ENCODE peak calls at places on chromosomes 2 and 18, in four cellular contexts. S is heart left ventricle, J is sigmoid colon, I is A549. B is an unnamed sample.

GRCh38 chr2:43026451-43027102 is 199.8 kb downstream of the ZFP36L2 start:
- DNase-seq in I (no peak), S (no peak), J (no peak), B (no peak)

GRCh38 chr2:158781562-158781961 is 13.6 kb upstream of the DAPL1 start:
- DNase-seq in I (no peak), J (no peak), S (no peak), B (no peak)

GRCh38 chr2:162828545-162828944 is 10.0 kb downstream of the KCNH7 start:
- DNase-seq in S (no peak), I (no peak), J (no peak), B (no peak)

GRCh38 chr2:88857951-88858406 is 166.5 kb downstream of the RPIA start:
- DNase-seq in I (no peak), S (peak), J (no peak), B (no peak)

GRCh38 chr2:212831671-212832199 is 293.1 kb upstream of the ERBB4 start:
- DNase-seq in I (no peak), J (no peak), S (no peak), B (no peak)

GRCh38 chr2:240211598-240212424 is 71.4 kb upstream of the OTOS start:
- DNase-seq in I (no peak), S (no peak), J (peak), B (no peak)

GRCh38 chr18:31061945-31062344 is 19.4 kb upstream of the DSC3 start:
- DNase-seq in I (no peak), S (no peak), J (no peak), B (no peak)

GRCh38 chr2:159053186-159054031 is 85.0 kb downstream of the TANC1 start:
- DNase-seq in J (no peak), I (no peak), S (no peak), B (no peak)

GRCh38 chr2:114354199-114354598 is 88.2 kb upstream of the DPP10 start:
- DNase-seq in I (no peak), S (no peak), J (no peak), B (no peak)

GRCh38 chr18:53909668-53910067 is 314.8 kb downstream of the MBD2 start:
- DNase-seq in I (peak), S (no peak), J (no peak), B (no peak)

GRCh38 chr2:57892920-57893319 is 153.7 kb upstream of the VRK2 start:
- DNase-seq in I (no peak), S (no peak), J (no peak), B (no peak)
- TF ChIP-seq POLR2A in I (no peak), S (no peak), J (no peak), B (no peak)

DNA sequence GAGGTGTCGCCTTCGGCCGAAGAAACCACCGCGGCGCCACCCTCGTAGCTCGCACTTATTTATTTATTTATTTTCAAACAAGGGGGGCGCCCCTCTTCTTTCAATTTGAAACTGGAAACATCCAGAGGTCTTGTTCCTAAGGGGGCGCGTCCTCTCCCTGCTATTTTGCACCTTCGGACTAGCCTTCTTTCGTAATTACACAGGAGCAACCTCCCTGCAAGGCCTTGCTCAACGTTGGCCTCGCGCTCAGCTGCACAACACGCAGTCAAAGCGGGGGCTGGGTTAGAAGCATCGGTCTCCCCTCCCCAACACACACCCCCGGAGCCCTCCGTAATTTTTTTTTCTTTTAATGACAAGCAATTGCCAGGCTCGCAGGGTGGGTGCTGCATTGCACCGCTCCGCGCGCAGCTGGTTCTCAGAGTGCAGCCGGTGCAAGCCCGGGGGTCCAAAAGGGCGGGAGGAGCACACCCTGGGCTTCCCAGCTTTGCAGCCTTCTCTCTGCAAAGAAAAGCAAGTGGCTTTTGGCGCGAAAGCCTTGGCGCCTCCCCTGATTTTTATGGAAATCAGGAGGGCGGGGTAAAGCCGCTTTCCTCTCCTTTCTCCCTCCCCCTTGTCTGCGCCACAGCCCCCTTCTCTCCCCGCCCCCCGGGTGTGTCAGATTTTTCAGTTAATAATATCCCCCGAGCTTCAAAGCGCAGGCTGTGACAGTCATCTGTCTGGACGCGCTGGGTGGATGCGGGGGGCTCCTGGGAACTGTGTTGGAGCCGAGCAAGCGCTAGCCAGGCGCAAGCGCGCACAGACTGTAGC is at the start of gene MYCN:
- DNase-seq in S (peak), J (no peak), I (peak), B (peak)
- TF ChIP-seq CTCF in S (peak), J (peak), I (peak), B (peak)

DNA sequence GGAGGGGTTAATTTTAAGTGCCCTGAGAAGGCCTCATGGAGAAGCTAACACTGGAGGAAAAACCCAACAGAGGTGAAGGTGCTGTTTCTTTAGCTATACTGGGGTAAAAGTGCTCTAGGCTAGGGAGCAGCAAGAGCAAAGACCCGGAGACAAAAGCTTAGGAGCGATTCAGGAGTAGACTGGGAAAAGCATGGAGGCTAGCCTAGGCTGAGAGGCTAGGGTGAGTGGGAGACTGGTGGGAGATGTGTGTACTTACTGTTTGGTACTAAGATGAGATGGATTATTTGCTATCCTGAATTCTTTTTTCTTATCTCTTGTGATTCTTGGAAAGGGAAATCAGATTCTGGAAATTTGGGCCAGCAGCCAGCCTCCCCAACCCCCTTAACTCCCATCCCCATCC is 2.0 kb downstream of the GIGYF2 start:
- DNase-seq in I (no peak), S (no peak), J (no peak), B (no peak)
- H3K4me3 ChIP-seq in I (peak), S (no peak), J (no peak), B (no peak)

GRCh38 chr2:120231974-120232635 is 8.9 kb upstream of the TMEM185B start:
- DNase-seq in S (no peak), J (peak), I (no peak), B (peak)
- TF ChIP-seq POLR2A in S (no peak), J (no peak), I (no peak), B (no peak)

GRCh38 chr18:57443716-57444115 is 8.5 kb downstream of the ONECUT2 start:
- DNase-seq in S (no peak), J (no peak), I (no peak), B (no peak)

GRCh38 chr18:57444301-57444759 is 9.2 kb downstream of the ONECUT2 start:
- DNase-seq in J (no peak), S (no peak), I (no peak), B (no peak)

GRCh38 chr18:57445488-57446319 is 10.5 kb downstream of the ONECUT2 start:
- DNase-seq in J (no peak), S (no peak), I (no peak), B (no peak)

GRCh38 chr18:57446322-57446721 is 11.1 kb downstream of the ONECUT2 start:
- DNase-seq in I (peak), J (no peak), S (no peak), B (no peak)

GRCh38 chr18:57447154-57447621 is 12.0 kb downstream of the ONECUT2 start:
- DNase-seq in S (no peak), J (no peak), I (no peak), B (no peak)
- TF ChIP-seq CTCF in S (no peak), J (no peak), I (no peak), B (no peak)

GRCh38 chr2:218289639-218290315 is 2.5 kb downstream of the TMBIM1 start:
- DNase-seq in I (no peak), J (no peak), S (no peak), B (no peak)
- H3K4me3 ChIP-seq in I (no peak), J (peak), S (peak), B (no peak)

DNA sequence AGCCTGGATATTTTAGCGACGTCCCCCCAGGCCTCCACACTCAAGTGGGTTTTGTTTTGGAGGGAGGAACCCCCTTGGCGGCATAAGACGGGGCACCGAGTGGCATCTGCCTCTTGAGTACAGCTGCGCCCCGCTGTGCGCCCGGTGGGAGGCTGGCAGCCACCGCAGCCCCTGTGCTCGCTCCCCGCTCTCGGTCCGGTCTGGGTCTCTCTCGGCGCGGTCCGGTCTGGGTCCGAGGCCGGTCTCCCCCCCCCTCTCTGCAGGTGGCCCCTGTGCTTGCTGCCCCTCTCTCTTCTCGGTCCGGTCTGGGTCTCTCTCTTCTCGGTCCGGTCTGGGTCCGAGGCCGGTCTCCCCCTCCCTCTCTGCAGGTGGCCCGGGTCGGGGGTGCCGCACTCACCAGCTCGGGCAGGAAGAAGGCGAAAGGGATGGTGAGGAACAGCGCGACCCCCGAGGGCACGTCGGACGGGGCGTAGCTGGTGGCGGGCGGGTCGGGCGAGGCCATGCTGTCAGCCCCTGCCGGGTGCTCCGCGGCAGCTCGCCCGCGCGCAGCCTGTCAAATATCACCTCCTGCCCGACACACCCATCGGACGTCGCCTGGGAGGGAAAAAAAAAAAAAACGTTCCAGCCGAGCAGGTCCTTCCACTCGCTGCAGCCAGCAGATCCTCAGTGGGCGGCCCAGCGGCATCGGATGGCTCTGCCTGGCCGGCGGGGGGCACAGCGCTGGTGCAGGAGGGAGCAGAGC is at the start of gene MALL:
- DNase-seq in S (no peak), I (peak), J (no peak), B (no peak)
- TF ChIP-seq POLR2A in S (no peak), I (peak), J (no peak), B (no peak)

GRCh38 chr2:33671198-33671597 is 72.1 kb upstream of the FAM98A start:
- DNase-seq in J (no peak), I (no peak), S (no peak), B (no peak)

GRCh38 chr2:33665039-33665438 is 65.9 kb upstream of the FAM98A start:
- DNase-seq in S (no peak), I (no peak), J (no peak), B (no peak)

GRCh38 chr2:33670392-33670937 is 71.4 kb upstream of the FAM98A start:
- DNase-seq in S (no peak), J (no peak), I (peak), B (no peak)

GRCh38 chr2:33672389-33672788 is 73.3 kb upstream of the FAM98A start:
- DNase-seq in J (no peak), S (no peak), I (no peak), B (no peak)

DNA sequence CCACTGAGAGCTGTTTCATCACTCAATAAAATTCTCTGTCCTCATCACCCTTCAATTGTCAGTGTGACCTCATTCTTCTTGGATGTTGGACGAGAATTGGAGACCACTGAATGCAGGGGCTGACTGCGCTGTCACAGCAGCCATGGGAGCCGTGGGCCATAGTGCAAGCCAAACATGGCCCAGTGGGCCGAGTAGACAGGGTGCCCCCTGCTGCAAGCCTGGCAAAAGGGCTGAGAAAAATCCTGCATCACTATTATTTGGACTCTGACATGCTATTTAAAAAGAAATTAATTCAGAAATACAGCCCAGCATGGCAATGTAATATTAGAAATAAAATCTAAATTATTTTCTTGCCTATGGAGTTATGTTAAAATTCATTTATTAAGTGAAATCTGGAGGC is 67.8 kb upstream of the FAM98A start:
- DNase-seq in I (no peak), S (no peak), J (no peak), B (no peak)
- TF ChIP-seq CTCF in I (no peak), S (peak), J (no peak), B (no peak)

DNA sequence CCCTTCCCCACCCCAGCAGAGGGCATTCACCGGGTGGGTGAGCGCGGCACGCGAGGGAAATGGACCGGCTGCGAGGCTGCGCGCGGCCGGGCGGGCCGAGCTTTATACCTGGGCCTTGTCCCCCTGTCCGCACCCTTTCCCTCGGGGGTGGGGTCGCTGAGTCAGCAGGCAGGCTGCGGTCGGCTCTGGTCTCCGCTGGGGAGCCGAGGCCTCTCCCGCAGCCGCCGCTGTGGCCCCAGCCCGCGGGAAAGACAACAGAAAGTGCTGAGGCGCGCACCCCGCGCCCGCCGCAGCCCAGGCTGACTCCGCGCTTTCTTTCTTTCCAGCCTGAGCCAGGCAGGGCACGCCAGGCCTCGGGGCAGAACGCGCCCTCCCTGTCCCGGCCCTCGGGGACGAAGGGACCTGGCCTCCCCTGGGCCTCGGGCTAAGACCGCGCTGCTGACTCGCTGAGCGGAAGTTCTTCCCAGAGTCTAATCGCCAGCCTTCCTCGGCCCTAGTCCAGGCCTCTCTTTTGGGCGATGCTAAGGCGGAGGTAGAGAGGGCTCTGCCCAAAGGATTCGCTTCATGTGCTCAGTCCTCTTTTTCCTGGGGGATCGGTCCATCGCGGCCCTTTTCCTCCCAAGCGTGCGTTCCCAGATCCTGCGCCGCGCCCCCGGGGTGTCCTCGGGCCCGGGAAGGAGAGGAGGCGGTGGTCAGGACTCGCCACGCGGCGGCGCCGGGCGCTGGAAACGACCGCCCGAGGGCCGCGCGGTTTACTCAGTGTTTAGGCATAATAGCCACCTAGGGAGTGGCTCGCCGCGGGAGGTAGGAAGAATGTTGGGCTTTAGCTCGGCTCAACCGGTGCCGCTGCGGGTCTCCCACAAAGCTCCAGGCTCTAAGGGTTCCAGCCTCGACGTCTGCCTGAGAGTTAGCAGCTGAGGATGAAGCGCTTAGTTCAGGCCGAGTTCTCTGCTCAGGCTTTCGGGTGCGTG is at the start of gene CRYBA2:
- DNase-seq in S (no peak), I (no peak), J (no peak), B (no peak)
- H3K4me3 ChIP-seq in S (peak), I (no peak), J (peak), B (no peak)

B was measured in ovary.